ENCODE peak calls at places on chromosomes 6 and 20, in nine cellular contexts. One of them, this sample, is unnamed.

GRCh38 chr20:17077030-17077429 is 149.8 kb upstream of the PCSK2 start:
- DNase-seq in T-helper 2 cell: no peak
- DNase-seq in AG09319: no peak
- DNase-seq in T-helper 1 cell: no peak
- DNase-seq in CD8-positive, alpha-beta memory T cell: no peak
- DNase-seq in Karpas-422: no peak
- DNase-seq in germinal center: no peak
- DNase-seq in GDM1: no peak
- DNase-seq in HuH-7: no peak
- DNase-seq in this sample: no peak

GRCh38 chr20:55273149-55273548 is 732.2 kb downstream of the CBLN4 start:
- DNase-seq in CD8-positive, alpha-beta memory T cell: no peak
- DNase-seq in germinal center: no peak
- DNase-seq in T-helper 2 cell: no peak
- DNase-seq in GDM1: no peak
- DNase-seq in Karpas-422: no peak
- DNase-seq in T-helper 1 cell: no peak
- DNase-seq in AG09319: no peak
- DNase-seq in HuH-7: no peak
- DNase-seq in this sample: no peak

GRCh38 chr6:149965191-149966020 is 1.7 kb downstream of the ULBP1 start:
- DNase-seq in AG09319: no peak
- DNase-seq in Karpas-422: no peak
- DNase-seq in T-helper 1 cell: peak; percentile 33
- DNase-seq in HuH-7: no peak
- DNase-seq in CD8-positive, alpha-beta memory T cell: peak; percentile 16
- DNase-seq in GDM1: no peak
- DNase-seq in T-helper 2 cell: no peak
- DNase-seq in germinal center: peak; percentile 56
- DNase-seq in this sample: peak; percentile 26

GRCh38 chr6:72421387-72421786 is 200.5 kb upstream of the KCNQ5 start:
- DNase-seq in AG09319: no peak
- DNase-seq in CD8-positive, alpha-beta memory T cell: no peak
- DNase-seq in HuH-7: no peak
- DNase-seq in germinal center: no peak
- DNase-seq in T-helper 1 cell: no peak
- DNase-seq in Karpas-422: no peak
- DNase-seq in GDM1: no peak
- DNase-seq in T-helper 2 cell: no peak
- DNase-seq in this sample: no peak

GRCh38 chr6:35048031-35048613 is 93.0 kb downstream of the TCP11 start:
- DNase-seq in germinal center: no peak
- DNase-seq in T-helper 1 cell: no peak
- DNase-seq in T-helper 2 cell: no peak
- DNase-seq in CD8-positive, alpha-beta memory T cell: no peak
- DNase-seq in GDM1: peak; percentile 19
- DNase-seq in HuH-7: no peak
- DNase-seq in AG09319: no peak
- DNase-seq in Karpas-422: no peak
- DNase-seq in this sample: peak; percentile 79

GRCh38 chr6:44897286-44897685 is 430.8 kb upstream of the RUNX2 start:
- DNase-seq in AG09319: no peak
- DNase-seq in CD8-positive, alpha-beta memory T cell: no peak
- DNase-seq in GDM1: no peak
- DNase-seq in germinal center: no peak
- DNase-seq in Karpas-422: no peak
- DNase-seq in HuH-7: no peak
- DNase-seq in T-helper 1 cell: no peak
- DNase-seq in T-helper 2 cell: no peak
- DNase-seq in this sample: no peak

GRCh38 chr6:136508701-136509387 is 41.4 kb downstream of the MAP7 start:
- DNase-seq in Karpas-422: no peak
- DNase-seq in GDM1: peak; percentile 24
- DNase-seq in T-helper 2 cell: no peak
- DNase-seq in T-helper 1 cell: no peak
- DNase-seq in AG09319: no peak
- DNase-seq in CD8-positive, alpha-beta memory T cell: no peak
- DNase-seq in germinal center: no peak
- DNase-seq in HuH-7: no peak
- DNase-seq in this sample: no peak

GRCh38 chr6:106050538-106050937 is 35.6 kb upstream of the PRDM1 start:
- DNase-seq in AG09319: no peak
- DNase-seq in GDM1: no peak
- DNase-seq in germinal center: no peak
- DNase-seq in CD8-positive, alpha-beta memory T cell: no peak
- DNase-seq in T-helper 1 cell: no peak
- DNase-seq in T-helper 2 cell: no peak
- DNase-seq in Karpas-422: no peak
- DNase-seq in HuH-7: no peak
- DNase-seq in this sample: no peak

GRCh38 chr6:17959317-17959716 is 28.1 kb downstream of the KIF13A start:
- DNase-seq in germinal center: no peak
- DNase-seq in T-helper 2 cell: no peak
- DNase-seq in Karpas-422: no peak
- DNase-seq in AG09319: no peak
- DNase-seq in T-helper 1 cell: no peak
- DNase-seq in CD8-positive, alpha-beta memory T cell: no peak
- DNase-seq in HuH-7: no peak
- DNase-seq in GDM1: no peak
- DNase-seq in this sample: no peak

GRCh38 chr20:62593616-62594015 is 48.7 kb upstream of the SLCO4A1 start:
- DNase-seq in T-helper 1 cell: no peak
- DNase-seq in Karpas-422: no peak
- DNase-seq in germinal center: no peak
- DNase-seq in GDM1: no peak
- DNase-seq in HuH-7: no peak
- DNase-seq in AG09319: no peak
- DNase-seq in CD8-positive, alpha-beta memory T cell: no peak
- DNase-seq in T-helper 2 cell: no peak
- DNase-seq in this sample: no peak

GRCh38 chr6:69901361-69901760 is 35.0 kb downstream of the COL19A1 start:
- DNase-seq in HuH-7: no peak
- DNase-seq in germinal center: no peak
- DNase-seq in AG09319: no peak
- DNase-seq in Karpas-422: no peak
- DNase-seq in T-helper 2 cell: no peak
- DNase-seq in CD8-positive, alpha-beta memory T cell: no peak
- DNase-seq in T-helper 1 cell: no peak
- DNase-seq in GDM1: no peak
- DNase-seq in this sample: no peak

GRCh38 chr6:91288741-91289140 is 701.9 kb upstream of the MAP3K7 start:
- DNase-seq in T-helper 2 cell: no peak
- DNase-seq in HuH-7: no peak
- DNase-seq in GDM1: no peak
- DNase-seq in T-helper 1 cell: no peak
- DNase-seq in Karpas-422: no peak
- DNase-seq in germinal center: no peak
- DNase-seq in AG09319: no peak
- DNase-seq in CD8-positive, alpha-beta memory T cell: no peak
- DNase-seq in this sample: no peak

GRCh38 chr20:58075980-58076749 is 152.3 kb downstream of the ANKRD60 start:
- DNase-seq in GDM1: no peak
- DNase-seq in T-helper 1 cell: no peak
- DNase-seq in AG09319: no peak
- DNase-seq in HuH-7: no peak
- DNase-seq in germinal center: no peak
- DNase-seq in T-helper 2 cell: no peak
- DNase-seq in CD8-positive, alpha-beta memory T cell: no peak
- DNase-seq in Karpas-422: no peak
- DNase-seq in this sample: no peak

GRCh38 chr20:53840462-53841000 is 229.9 kb downstream of the BCAS1 start:
- DNase-seq in germinal center: no peak
- DNase-seq in CD8-positive, alpha-beta memory T cell: no peak
- DNase-seq in HuH-7: no peak
- DNase-seq in AG09319: no peak
- DNase-seq in T-helper 2 cell: no peak
- DNase-seq in GDM1: no peak
- DNase-seq in T-helper 1 cell: no peak
- DNase-seq in Karpas-422: no peak
- DNase-seq in this sample: no peak

This sample was measured in ELF-1.